ENCODE peak calls at places on chromosomes 2 and 18, in seven cellular contexts. One of them, this sample, is unnamed.
A peak's percentile ranks its signal among the peaks of the same experiment; 100 is the strongest.

GRCh38 chr2:70141754-70142589 is 48.8 kb downstream of the C2orf42 start:
- DNase-seq in foreskin fibroblast: no peak
- DNase-seq in cardiac muscle cell: no peak
- DNase-seq in sigmoid colon: no peak
- DNase-seq in hippocampal formation: peak; percentile 65
- DNase-seq in stimulated activated CD4-positive, alpha-beta T cell treated with anti-CD3 and anti-CD28 coated beads, Interleukin-1b, Interleukin-23, amount 100 ng/mL, for 4 hours: no peak
- DNase-seq in GF-D8: no peak
- DNase-seq in this sample: no peak

GRCh38 chr18:56307771-56308170 is 330.6 kb downstream of the TXNL1 start:
- DNase-seq in hippocampal formation: no peak
- DNase-seq in cardiac muscle cell: no peak
- DNase-seq in stimulated activated CD4-positive, alpha-beta T cell treated with anti-CD3 and anti-CD28 coated beads, Interleukin-1b, Interleukin-23, amount 100 ng/mL, for 4 hours: no peak
- DNase-seq in sigmoid colon: no peak
- DNase-seq in foreskin fibroblast: no peak
- DNase-seq in GF-D8: no peak
- DNase-seq in this sample: no peak

GRCh38 chr2:232986155-232986554 is 26.9 kb downstream of the NGEF start:
- DNase-seq in foreskin fibroblast: no peak
- DNase-seq in GF-D8: no peak
- DNase-seq in hippocampal formation: no peak
- DNase-seq in stimulated activated CD4-positive, alpha-beta T cell treated with anti-CD3 and anti-CD28 coated beads, Interleukin-1b, Interleukin-23, amount 100 ng/mL, for 4 hours: no peak
- DNase-seq in sigmoid colon: no peak
- DNase-seq in cardiac muscle cell: no peak
- DNase-seq in this sample: no peak

GRCh38 chr2:974054-974453 is 23.4 kb downstream of the SNTG2 start:
- DNase-seq in stimulated activated CD4-positive, alpha-beta T cell treated with anti-CD3 and anti-CD28 coated beads, Interleukin-1b, Interleukin-23, amount 100 ng/mL, for 4 hours: no peak
- DNase-seq in cardiac muscle cell: no peak
- DNase-seq in GF-D8: no peak
- DNase-seq in hippocampal formation: no peak
- DNase-seq in foreskin fibroblast: no peak
- DNase-seq in sigmoid colon: no peak
- DNase-seq in this sample: no peak

GRCh38 chr2:118046628-118047210 is 32.8 kb upstream of the CCDC93 start:
- DNase-seq in GF-D8: no peak
- DNase-seq in cardiac muscle cell: peak; percentile 68
- DNase-seq in sigmoid colon: no peak
- DNase-seq in foreskin fibroblast: no peak
- DNase-seq in hippocampal formation: no peak
- DNase-seq in stimulated activated CD4-positive, alpha-beta T cell treated with anti-CD3 and anti-CD28 coated beads, Interleukin-1b, Interleukin-23, amount 100 ng/mL, for 4 hours: no peak
- DNase-seq in this sample: no peak

GRCh38 chr18:56329536-56329935 is 308.9 kb downstream of the TXNL1 start:
- DNase-seq in hippocampal formation: no peak
- DNase-seq in cardiac muscle cell: no peak
- DNase-seq in foreskin fibroblast: no peak
- DNase-seq in sigmoid colon: no peak
- DNase-seq in GF-D8: no peak
- DNase-seq in stimulated activated CD4-positive, alpha-beta T cell treated with anti-CD3 and anti-CD28 coated beads, Interleukin-1b, Interleukin-23, amount 100 ng/mL, for 4 hours: no peak
- DNase-seq in this sample: no peak

GRCh38 chr2:143209570-143210445 is 80.6 kb downstream of the ARHGAP15 start:
- DNase-seq in foreskin fibroblast: no peak
- DNase-seq in cardiac muscle cell: no peak
- DNase-seq in GF-D8: no peak
- DNase-seq in sigmoid colon: no peak
- DNase-seq in stimulated activated CD4-positive, alpha-beta T cell treated with anti-CD3 and anti-CD28 coated beads, Interleukin-1b, Interleukin-23, amount 100 ng/mL, for 4 hours: no peak
- DNase-seq in hippocampal formation: no peak
- DNase-seq in this sample: no peak

GRCh38 chr2:190482441-190482840 is 52.1 kb downstream of the NEMP2 start:
- DNase-seq in stimulated activated CD4-positive, alpha-beta T cell treated with anti-CD3 and anti-CD28 coated beads, Interleukin-1b, Interleukin-23, amount 100 ng/mL, for 4 hours: no peak
- DNase-seq in foreskin fibroblast: no peak
- DNase-seq in hippocampal formation: no peak
- DNase-seq in GF-D8: no peak
- DNase-seq in cardiac muscle cell: peak; percentile 35
- DNase-seq in sigmoid colon: no peak
- DNase-seq in this sample: no peak

GRCh38 chr2:1907283-1907682 is 163.0 kb upstream of the PXDN start:
- DNase-seq in foreskin fibroblast: no peak
- DNase-seq in hippocampal formation: no peak
- DNase-seq in sigmoid colon: no peak
- DNase-seq in GF-D8: no peak
- DNase-seq in stimulated activated CD4-positive, alpha-beta T cell treated with anti-CD3 and anti-CD28 coated beads, Interleukin-1b, Interleukin-23, amount 100 ng/mL, for 4 hours: no peak
- DNase-seq in cardiac muscle cell: no peak
- DNase-seq in this sample: no peak

GRCh38 chr18:32346667-32347066 is 124.0 kb downstream of the GAREM1 start:
- DNase-seq in foreskin fibroblast: no peak
- DNase-seq in sigmoid colon: no peak
- DNase-seq in GF-D8: no peak
- DNase-seq in hippocampal formation: peak; percentile 27
- DNase-seq in cardiac muscle cell: peak; percentile 47
- DNase-seq in stimulated activated CD4-positive, alpha-beta T cell treated with anti-CD3 and anti-CD28 coated beads, Interleukin-1b, Interleukin-23, amount 100 ng/mL, for 4 hours: no peak
- DNase-seq in this sample: no peak

GRCh38 chr2:99881901-99882591 is 260.3 kb downstream of the AFF3 start:
- DNase-seq in GF-D8: no peak
- DNase-seq in foreskin fibroblast: no peak
- DNase-seq in sigmoid colon: no peak
- DNase-seq in stimulated activated CD4-positive, alpha-beta T cell treated with anti-CD3 and anti-CD28 coated beads, Interleukin-1b, Interleukin-23, amount 100 ng/mL, for 4 hours: no peak
- DNase-seq in cardiac muscle cell: peak; percentile 71
- DNase-seq in hippocampal formation: no peak
- DNase-seq in this sample: no peak

GRCh38 chr2:126731353-126731752 is 75.4 kb downstream of the GYPC start:
- DNase-seq in sigmoid colon: no peak
- DNase-seq in GF-D8: no peak
- DNase-seq in hippocampal formation: no peak
- DNase-seq in cardiac muscle cell: no peak
- DNase-seq in foreskin fibroblast: no peak
- DNase-seq in stimulated activated CD4-positive, alpha-beta T cell treated with anti-CD3 and anti-CD28 coated beads, Interleukin-1b, Interleukin-23, amount 100 ng/mL, for 4 hours: no peak
- DNase-seq in this sample: no peak

GRCh38 chr2:180705122-180705521 is 275.3 kb upstream of the UBE2E3 start:
- DNase-seq in stimulated activated CD4-positive, alpha-beta T cell treated with anti-CD3 and anti-CD28 coated beads, Interleukin-1b, Interleukin-23, amount 100 ng/mL, for 4 hours: no peak
- DNase-seq in cardiac muscle cell: peak; percentile 31
- DNase-seq in sigmoid colon: no peak
- DNase-seq in GF-D8: no peak
- DNase-seq in hippocampal formation: no peak
- DNase-seq in foreskin fibroblast: peak; percentile 37
- DNase-seq in this sample: no peak

GRCh38 chr2:198371902-198372611 is 567.7 kb downstream of the PLCL1 start:
- DNase-seq in foreskin fibroblast: peak; percentile 38
- DNase-seq in stimulated activated CD4-positive, alpha-beta T cell treated with anti-CD3 and anti-CD28 coated beads, Interleukin-1b, Interleukin-23, amount 100 ng/mL, for 4 hours: no peak
- DNase-seq in sigmoid colon: no peak
- DNase-seq in GF-D8: no peak
- DNase-seq in hippocampal formation: no peak
- DNase-seq in cardiac muscle cell: peak; percentile 0
- DNase-seq in this sample: no peak

GRCh38 chr2:232988444-232988843 is 24.6 kb downstream of the NGEF start:
- DNase-seq in sigmoid colon: no peak
- DNase-seq in stimulated activated CD4-positive, alpha-beta T cell treated with anti-CD3 and anti-CD28 coated beads, Interleukin-1b, Interleukin-23, amount 100 ng/mL, for 4 hours: no peak
- DNase-seq in cardiac muscle cell: peak; percentile 86
- DNase-seq in GF-D8: no peak
- DNase-seq in hippocampal formation: no peak
- DNase-seq in foreskin fibroblast: peak; percentile 98
- DNase-seq in this sample: no peak

GRCh38 chr2:219020604-219021365 is 20.5 kb downstream of the CFAP65 start:
- DNase-seq in hippocampal formation: no peak
- DNase-seq in cardiac muscle cell: peak; percentile 62
- DNase-seq in GF-D8: no peak
- DNase-seq in foreskin fibroblast: no peak
- DNase-seq in sigmoid colon: peak; percentile 58
- DNase-seq in stimulated activated CD4-positive, alpha-beta T cell treated with anti-CD3 and anti-CD28 coated beads, Interleukin-1b, Interleukin-23, amount 100 ng/mL, for 4 hours: no peak
- DNase-seq in this sample: no peak

GRCh38 chr2:150491430-150491829 is 4.0 kb upstream of the RND3 start:
- DNase-seq in sigmoid colon: no peak
- DNase-seq in hippocampal formation: no peak
- DNase-seq in foreskin fibroblast: no peak
- DNase-seq in stimulated activated CD4-positive, alpha-beta T cell treated with anti-CD3 and anti-CD28 coated beads, Interleukin-1b, Interleukin-23, amount 100 ng/mL, for 4 hours: no peak
- DNase-seq in cardiac muscle cell: no peak
- DNase-seq in GF-D8: no peak
- DNase-seq in this sample: no peak

GRCh38 chr2:237886702-237887481 is 27.5 kb downstream of the RAMP1 start:
- DNase-seq in GF-D8: no peak
- DNase-seq in hippocampal formation: no peak
- DNase-seq in cardiac muscle cell: peak; percentile 94
- DNase-seq in foreskin fibroblast: no peak
- DNase-seq in stimulated activated CD4-positive, alpha-beta T cell treated with anti-CD3 and anti-CD28 coated beads, Interleukin-1b, Interleukin-23, amount 100 ng/mL, for 4 hours: no peak
- DNase-seq in sigmoid colon: peak; percentile 100
- DNase-seq in this sample: no peak

GRCh38 chr2:236706288-236706687 is 136.7 kb downstream of the ACKR3 start:
- DNase-seq in cardiac muscle cell: no peak
- DNase-seq in hippocampal formation: no peak
- DNase-seq in sigmoid colon: no peak
- DNase-seq in GF-D8: no peak
- DNase-seq in foreskin fibroblast: no peak
- DNase-seq in stimulated activated CD4-positive, alpha-beta T cell treated with anti-CD3 and anti-CD28 coated beads, Interleukin-1b, Interleukin-23, amount 100 ng/mL, for 4 hours: no peak
- DNase-seq in this sample: no peak

GRCh38 chr2:178943745-178944144 is 106.2 kb downstream of the CCDC141 start:
- DNase-seq in GF-D8: no peak
- DNase-seq in stimulated activated CD4-positive, alpha-beta T cell treated with anti-CD3 and anti-CD28 coated beads, Interleukin-1b, Interleukin-23, amount 100 ng/mL, for 4 hours: no peak
- DNase-seq in cardiac muscle cell: no peak
- DNase-seq in foreskin fibroblast: no peak
- DNase-seq in hippocampal formation: no peak
- DNase-seq in sigmoid colon: no peak
- DNase-seq in this sample: no peak

GRCh38 chr18:45169610-45170009 is 445.7 kb upstream of the SLC14A2 start:
- DNase-seq in hippocampal formation: no peak
- DNase-seq in cardiac muscle cell: peak; percentile 93
- DNase-seq in GF-D8: no peak
- DNase-seq in stimulated activated CD4-positive, alpha-beta T cell treated with anti-CD3 and anti-CD28 coated beads, Interleukin-1b, Interleukin-23, amount 100 ng/mL, for 4 hours: no peak
- DNase-seq in sigmoid colon: peak; percentile 74
- DNase-seq in foreskin fibroblast: peak; percentile 85
- DNase-seq in this sample: no peak

GRCh38 chr18:8609711-8610441 is 639 bp downstream of the RAB12 start:
- DNase-seq in hippocampal formation: no peak
- DNase-seq in GF-D8: no peak
- DNase-seq in stimulated activated CD4-positive, alpha-beta T cell treated with anti-CD3 and anti-CD28 coated beads, Interleukin-1b, Interleukin-23, amount 100 ng/mL, for 4 hours: peak; percentile 12
- DNase-seq in cardiac muscle cell: peak; percentile 17
- DNase-seq in sigmoid colon: peak; percentile 71
- DNase-seq in foreskin fibroblast: no peak
- DNase-seq in this sample: no peak

GRCh38 chr18:27845897-27846296 is 331.0 kb downstream of the CDH2 start:
- DNase-seq in sigmoid colon: no peak
- DNase-seq in foreskin fibroblast: no peak
- DNase-seq in hippocampal formation: no peak
- DNase-seq in cardiac muscle cell: peak; percentile 11
- DNase-seq in GF-D8: no peak
- DNase-seq in stimulated activated CD4-positive, alpha-beta T cell treated with anti-CD3 and anti-CD28 coated beads, Interleukin-1b, Interleukin-23, amount 100 ng/mL, for 4 hours: no peak
- DNase-seq in this sample: no peak

GRCh38 chr2:145598434-145598833 is 1078.5 kb upstream of the ZEB2 start:
- DNase-seq in foreskin fibroblast: no peak
- DNase-seq in hippocampal formation: no peak
- DNase-seq in sigmoid colon: no peak
- DNase-seq in cardiac muscle cell: no peak
- DNase-seq in stimulated activated CD4-positive, alpha-beta T cell treated with anti-CD3 and anti-CD28 coated beads, Interleukin-1b, Interleukin-23, amount 100 ng/mL, for 4 hours: no peak
- DNase-seq in GF-D8: no peak
- DNase-seq in this sample: no peak

GRCh38 chr18:32048507-32049091 is 30.0 kb downstream of the RNF125 start:
- DNase-seq in cardiac muscle cell: peak; percentile 89
- DNase-seq in hippocampal formation: peak; percentile 28
- DNase-seq in sigmoid colon: peak; percentile 72
- DNase-seq in GF-D8: peak; percentile 97
- DNase-seq in foreskin fibroblast: peak; percentile 3
- DNase-seq in stimulated activated CD4-positive, alpha-beta T cell treated with anti-CD3 and anti-CD28 coated beads, Interleukin-1b, Interleukin-23, amount 100 ng/mL, for 4 hours: no peak
- DNase-seq in this sample: peak; percentile 62

GRCh38 chr2:177666408-177666807 is 273.8 kb downstream of the AGPS start:
- DNase-seq in GF-D8: no peak
- DNase-seq in hippocampal formation: no peak
- DNase-seq in sigmoid colon: no peak
- DNase-seq in cardiac muscle cell: peak; percentile 60
- DNase-seq in stimulated activated CD4-positive, alpha-beta T cell treated with anti-CD3 and anti-CD28 coated beads, Interleukin-1b, Interleukin-23, amount 100 ng/mL, for 4 hours: no peak
- DNase-seq in foreskin fibroblast: no peak
- DNase-seq in this sample: no peak

GRCh38 chr18:38368246-38368645 is 802.6 kb upstream of the CELF4 start:
- DNase-seq in cardiac muscle cell: no peak
- DNase-seq in stimulated activated CD4-positive, alpha-beta T cell treated with anti-CD3 and anti-CD28 coated beads, Interleukin-1b, Interleukin-23, amount 100 ng/mL, for 4 hours: no peak
- DNase-seq in foreskin fibroblast: no peak
- DNase-seq in GF-D8: no peak
- DNase-seq in sigmoid colon: no peak
- DNase-seq in hippocampal formation: no peak
- DNase-seq in this sample: no peak

GRCh38 chr2:174035981-174036742 is 71.0 kb upstream of the SP3 start:
- DNase-seq in GF-D8: no peak
- DNase-seq in sigmoid colon: peak; percentile 66
- DNase-seq in foreskin fibroblast: no peak
- DNase-seq in cardiac muscle cell: peak; percentile 64
- DNase-seq in stimulated activated CD4-positive, alpha-beta T cell treated with anti-CD3 and anti-CD28 coated beads, Interleukin-1b, Interleukin-23, amount 100 ng/mL, for 4 hours: no peak
- DNase-seq in hippocampal formation: no peak
- DNase-seq in this sample: no peak

GRCh38 chr2:11697103-11697871 is 27.3 kb upstream of the NTSR2 start:
- DNase-seq in GF-D8: peak; percentile 89
- DNase-seq in stimulated activated CD4-positive, alpha-beta T cell treated with anti-CD3 and anti-CD28 coated beads, Interleukin-1b, Interleukin-23, amount 100 ng/mL, for 4 hours: no peak
- DNase-seq in sigmoid colon: peak; percentile 84
- DNase-seq in hippocampal formation: peak; percentile 25
- DNase-seq in foreskin fibroblast: peak; percentile 86
- DNase-seq in cardiac muscle cell: peak; percentile 78
- DNase-seq in this sample: no peak

GRCh38 chr2:165253178-165253577 is 14.0 kb downstream of the SCN2A start:
- DNase-seq in foreskin fibroblast: no peak
- DNase-seq in sigmoid colon: no peak
- DNase-seq in stimulated activated CD4-positive, alpha-beta T cell treated with anti-CD3 and anti-CD28 coated beads, Interleukin-1b, Interleukin-23, amount 100 ng/mL, for 4 hours: no peak
- DNase-seq in GF-D8: no peak
- DNase-seq in hippocampal formation: no peak
- DNase-seq in cardiac muscle cell: no peak
- DNase-seq in this sample: no peak

GRCh38 chr2:9187620-9188214 is 18.9 kb upstream of the ASAP2 start:
- DNase-seq in cardiac muscle cell: no peak
- DNase-seq in hippocampal formation: no peak
- DNase-seq in stimulated activated CD4-positive, alpha-beta T cell treated with anti-CD3 and anti-CD28 coated beads, Interleukin-1b, Interleukin-23, amount 100 ng/mL, for 4 hours: no peak
- DNase-seq in sigmoid colon: no peak
- DNase-seq in foreskin fibroblast: no peak
- DNase-seq in GF-D8: no peak
- DNase-seq in this sample: no peak

GRCh38 chr2:189178726-189179606 is 595 bp downstream of the COL5A2 start:
- DNase-seq in hippocampal formation: no peak
- DNase-seq in cardiac muscle cell: peak; percentile 92
- DNase-seq in sigmoid colon: peak; percentile 72
- DNase-seq in foreskin fibroblast: peak; percentile 58
- DNase-seq in GF-D8: no peak
- DNase-seq in stimulated activated CD4-positive, alpha-beta T cell treated with anti-CD3 and anti-CD28 coated beads, Interleukin-1b, Interleukin-23, amount 100 ng/mL, for 4 hours: no peak
- DNase-seq in this sample: no peak

GRCh38 chr2:240913810-240914644 is 7.9 kb downstream of the CROCC2 start:
- DNase-seq in foreskin fibroblast: peak; percentile 72
- DNase-seq in hippocampal formation: no peak
- DNase-seq in GF-D8: no peak
- DNase-seq in cardiac muscle cell: peak; percentile 87
- DNase-seq in sigmoid colon: peak; percentile 76
- DNase-seq in stimulated activated CD4-positive, alpha-beta T cell treated with anti-CD3 and anti-CD28 coated beads, Interleukin-1b, Interleukin-23, amount 100 ng/mL, for 4 hours: peak; percentile 58
- DNase-seq in this sample: no peak

This sample was measured in SIG-M5.